ENCODE peak calls at places on chromosomes 6 and 20, in five cellular contexts. One of them, this sample, is unnamed.

GRCh38 chr20:47095690-47096089 is 201.0 kb downstream of the EYA2 start:
- DNase-seq in fibroblast of mammary gland: no peak
- DNase-seq in cardiac muscle cell: no peak
- DNase-seq in naive thymus-derived CD4-positive, alpha-beta T cell: no peak
- DNase-seq in AG04450: no peak
- DNase-seq in this sample: no peak

GRCh38 chr6:25061289-25061945 is 125.7 kb upstream of the RIPOR2 start:
- DNase-seq in cardiac muscle cell: no peak
- DNase-seq in naive thymus-derived CD4-positive, alpha-beta T cell: no peak
- DNase-seq in AG04450: no peak
- DNase-seq in fibroblast of mammary gland: peak; percentile 61
- DNase-seq in this sample: no peak

GRCh38 chr6:44128020-44128917 is 915 bp downstream of the TMEM63B start:
- DNase-seq in fibroblast of mammary gland: peak; percentile 10
- DNase-seq in naive thymus-derived CD4-positive, alpha-beta T cell: peak; percentile 24
- DNase-seq in AG04450: no peak
- DNase-seq in cardiac muscle cell: peak; percentile 44
- DNase-seq in this sample: no peak

GRCh38 chr6:225121-225721 is 67.1 kb upstream of the DUSP22 start:
- DNase-seq in cardiac muscle cell: no peak
- DNase-seq in AG04450: no peak
- DNase-seq in naive thymus-derived CD4-positive, alpha-beta T cell: no peak
- DNase-seq in fibroblast of mammary gland: no peak
- DNase-seq in this sample: no peak

GRCh38 chr6:125924169-125924568 is 32.4 kb upstream of the HINT3 start:
- DNase-seq in AG04450: no peak
- DNase-seq in fibroblast of mammary gland: no peak
- DNase-seq in naive thymus-derived CD4-positive, alpha-beta T cell: no peak
- DNase-seq in cardiac muscle cell: no peak
- DNase-seq in this sample: peak; percentile 47

GRCh38 chr6:105803439-105803838 is 282.7 kb upstream of the PRDM1 start:
- DNase-seq in cardiac muscle cell: no peak
- DNase-seq in fibroblast of mammary gland: no peak
- DNase-seq in AG04450: no peak
- DNase-seq in naive thymus-derived CD4-positive, alpha-beta T cell: no peak
- DNase-seq in this sample: no peak

GRCh38 chr6:145736854-145737181 is 1.5 kb upstream of the EPM2A start:
- DNase-seq in fibroblast of mammary gland: peak; percentile 35
- DNase-seq in AG04450: no peak
- DNase-seq in cardiac muscle cell: peak; percentile 61
- DNase-seq in naive thymus-derived CD4-positive, alpha-beta T cell: no peak
- DNase-seq in this sample: no peak

GRCh38 chr6:47435254-47435612 is 42.4 kb upstream of the CD2AP start:
- DNase-seq in cardiac muscle cell: no peak
- DNase-seq in naive thymus-derived CD4-positive, alpha-beta T cell: no peak
- DNase-seq in fibroblast of mammary gland: no peak
- DNase-seq in AG04450: no peak
- DNase-seq in this sample: no peak

GRCh38 chr20:12737497-12737896 is 271.3 kb upstream of the SPTLC3 start:
- DNase-seq in fibroblast of mammary gland: no peak
- DNase-seq in AG04450: no peak
- DNase-seq in naive thymus-derived CD4-positive, alpha-beta T cell: no peak
- DNase-seq in cardiac muscle cell: no peak
- DNase-seq in this sample: no peak

GRCh38 chr6:33443619-33444504 is 10.5 kb upstream of the ZBTB9 start:
- DNase-seq in naive thymus-derived CD4-positive, alpha-beta T cell: no peak
- DNase-seq in fibroblast of mammary gland: no peak
- DNase-seq in AG04450: no peak
- DNase-seq in cardiac muscle cell: no peak
- DNase-seq in this sample: no peak

GRCh38 chr6:51028271-51028670 is 209.6 kb downstream of the TFAP2B start:
- DNase-seq in AG04450: no peak
- DNase-seq in naive thymus-derived CD4-positive, alpha-beta T cell: no peak
- DNase-seq in cardiac muscle cell: no peak
- DNase-seq in fibroblast of mammary gland: peak; percentile 8
- DNase-seq in this sample: no peak

GRCh38 chr6:3209114-3210023 is 18.1 kb downstream of the TUBB2B start:
- DNase-seq in naive thymus-derived CD4-positive, alpha-beta T cell: no peak
- DNase-seq in AG04450: peak; percentile 68
- DNase-seq in cardiac muscle cell: peak; percentile 93
- DNase-seq in fibroblast of mammary gland: peak; percentile 98
- DNase-seq in this sample: no peak

GRCh38 chr20:2342243-2342642 is 38.5 kb upstream of the TGM6 start:
- DNase-seq in AG04450: no peak
- DNase-seq in fibroblast of mammary gland: no peak
- DNase-seq in naive thymus-derived CD4-positive, alpha-beta T cell: no peak
- DNase-seq in cardiac muscle cell: no peak
- DNase-seq in this sample: no peak

GRCh38 chr20:17684077-17684888 is 2.2 kb upstream of the RRBP1 start:
- DNase-seq in fibroblast of mammary gland: no peak
- DNase-seq in naive thymus-derived CD4-positive, alpha-beta T cell: no peak
- DNase-seq in AG04450: no peak
- DNase-seq in cardiac muscle cell: no peak
- DNase-seq in this sample: no peak

GRCh38 chr20:309306-309840 is 12.0 kb downstream of the ZCCHC3 start:
- DNase-seq in AG04450: no peak
- DNase-seq in cardiac muscle cell: peak; percentile 53
- DNase-seq in fibroblast of mammary gland: peak; percentile 50
- DNase-seq in naive thymus-derived CD4-positive, alpha-beta T cell: no peak
- DNase-seq in this sample: no peak

DNA sequence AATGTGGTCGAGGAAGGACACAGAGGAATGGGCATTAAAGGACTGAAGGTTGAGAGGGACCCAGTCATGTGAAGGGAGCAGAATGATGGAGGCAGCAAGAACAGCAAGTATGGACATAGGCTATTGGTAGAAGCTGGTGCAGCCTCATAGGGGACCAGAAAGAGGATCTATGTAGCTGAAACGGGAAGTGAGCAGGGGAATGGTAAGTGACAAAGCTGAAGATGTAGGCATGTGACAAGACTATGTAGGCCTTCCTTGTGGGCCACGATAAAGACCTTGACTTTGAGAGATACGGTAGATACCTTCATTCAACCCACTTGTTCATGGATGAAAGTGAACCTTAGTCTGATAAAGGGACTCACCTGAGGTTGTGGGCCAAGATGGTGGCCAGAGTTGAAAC is 3.5 kb downstream of the CTNNBL1 start:
- DNase-seq in naive thymus-derived CD4-positive, alpha-beta T cell: no peak
- DNase-seq in AG04450: no peak
- DNase-seq in cardiac muscle cell: no peak
- DNase-seq in fibroblast of mammary gland: no peak
- DNase-seq in this sample: no peak
- H3K4me3 ChIP-seq in naive thymus-derived CD4-positive, alpha-beta T cell: no peak overlapping the region
- H3K4me3 ChIP-seq in AG04450: no peak overlapping the region
- H3K4me3 ChIP-seq in cardiac muscle cell: no peak overlapping the region
- H3K4me3 ChIP-seq in fibroblast of mammary gland: no peak overlapping the region
- H3K4me3 ChIP-seq in this sample: no peak overlapping the region

GRCh38 chr6:40717411-40718057 is 130.4 kb upstream of the LRFN2 start:
- DNase-seq in fibroblast of mammary gland: no peak
- DNase-seq in cardiac muscle cell: no peak
- DNase-seq in AG04450: no peak
- DNase-seq in naive thymus-derived CD4-positive, alpha-beta T cell: no peak
- DNase-seq in this sample: no peak

GRCh38 chr6:40714576-40715500 is 127.7 kb upstream of the LRFN2 start:
- DNase-seq in cardiac muscle cell: no peak
- DNase-seq in AG04450: no peak
- DNase-seq in fibroblast of mammary gland: no peak
- DNase-seq in naive thymus-derived CD4-positive, alpha-beta T cell: no peak
- DNase-seq in this sample: no peak

GRCh38 chr6:40714143-40714542 is 127.0 kb upstream of the LRFN2 start:
- DNase-seq in naive thymus-derived CD4-positive, alpha-beta T cell: no peak
- DNase-seq in cardiac muscle cell: no peak
- DNase-seq in AG04450: no peak
- DNase-seq in fibroblast of mammary gland: no peak
- DNase-seq in this sample: no peak

GRCh38 chr6:40713002-40713719 is 126.0 kb upstream of the LRFN2 start:
- DNase-seq in AG04450: no peak
- DNase-seq in naive thymus-derived CD4-positive, alpha-beta T cell: no peak
- DNase-seq in cardiac muscle cell: no peak
- DNase-seq in fibroblast of mammary gland: no peak
- DNase-seq in this sample: no peak

GRCh38 chr6:40715501-40716403 is 128.6 kb upstream of the LRFN2 start:
- DNase-seq in AG04450: no peak
- DNase-seq in naive thymus-derived CD4-positive, alpha-beta T cell: no peak
- DNase-seq in fibroblast of mammary gland: no peak
- DNase-seq in cardiac muscle cell: no peak
- DNase-seq in this sample: peak; percentile 83
- H3K4me3 ChIP-seq in AG04450: no peak overlapping the region
- H3K4me3 ChIP-seq in naive thymus-derived CD4-positive, alpha-beta T cell: no peak overlapping the region
- H3K4me3 ChIP-seq in fibroblast of mammary gland: no peak overlapping the region
- H3K4me3 ChIP-seq in cardiac muscle cell: no peak overlapping the region
- H3K4me3 ChIP-seq in this sample: no peak overlapping the region

GRCh38 chr6:34656378-34657036 is 40.1 kb downstream of the ILRUN start:
- DNase-seq in naive thymus-derived CD4-positive, alpha-beta T cell: no peak
- DNase-seq in fibroblast of mammary gland: peak; percentile 92
- DNase-seq in AG04450: peak; percentile 61
- DNase-seq in cardiac muscle cell: peak; percentile 57
- DNase-seq in this sample: peak; percentile 42
- H3K4me3 ChIP-seq in naive thymus-derived CD4-positive, alpha-beta T cell: peak overlapping the region; percentile 55
- H3K4me3 ChIP-seq in fibroblast of mammary gland: peak overlapping the region; percentile 60
- H3K4me3 ChIP-seq in AG04450: peak overlapping the region; percentile 59
- H3K4me3 ChIP-seq in cardiac muscle cell: no peak overlapping the region
- H3K4me3 ChIP-seq in this sample: peak overlapping the region; percentile 39

GRCh38 chr6:154511735-154512097 is 1.2 kb upstream of the CNKSR3 start:
- DNase-seq in naive thymus-derived CD4-positive, alpha-beta T cell: no peak
- DNase-seq in AG04450: no peak
- DNase-seq in fibroblast of mammary gland: peak; percentile 8
- DNase-seq in cardiac muscle cell: no peak
- DNase-seq in this sample: no peak

GRCh38 chr6:154514481-154514880 is 4.0 kb upstream of the CNKSR3 start:
- DNase-seq in fibroblast of mammary gland: no peak
- DNase-seq in naive thymus-derived CD4-positive, alpha-beta T cell: no peak
- DNase-seq in cardiac muscle cell: no peak
- DNase-seq in AG04450: no peak
- DNase-seq in this sample: no peak

GRCh38 chr6:154513601-154514320 is 3.3 kb upstream of the CNKSR3 start:
- DNase-seq in AG04450: no peak
- DNase-seq in naive thymus-derived CD4-positive, alpha-beta T cell: no peak
- DNase-seq in fibroblast of mammary gland: no peak
- DNase-seq in cardiac muscle cell: no peak
- DNase-seq in this sample: no peak

GRCh38 chr6:154510144-154510905 is at the start of gene CNKSR3:
- DNase-seq in AG04450: peak; percentile 93
- DNase-seq in naive thymus-derived CD4-positive, alpha-beta T cell: no peak
- DNase-seq in cardiac muscle cell: peak; percentile 97
- DNase-seq in fibroblast of mammary gland: peak; percentile 91
- DNase-seq in this sample: peak; percentile 16

DNA sequence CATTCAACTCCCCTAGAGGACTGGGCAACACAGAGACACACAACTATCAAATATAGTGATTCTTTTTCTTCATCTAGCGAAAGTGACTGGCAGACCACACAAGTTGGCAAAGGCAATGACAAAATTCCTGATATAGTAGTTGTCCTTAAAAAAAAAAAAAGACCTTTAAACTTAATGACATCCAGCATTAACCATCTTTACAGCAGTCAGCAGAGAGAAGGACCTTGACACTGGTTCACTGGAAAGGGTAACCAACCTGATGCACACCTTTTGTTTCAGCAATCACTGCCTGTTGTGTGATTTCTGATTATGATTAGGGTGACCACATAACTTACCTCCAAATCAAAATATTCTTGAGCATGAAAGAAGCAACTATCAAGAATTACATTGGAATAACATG is 1.7 kb upstream of the CNKSR3 start:
- DNase-seq in fibroblast of mammary gland: no peak
- DNase-seq in naive thymus-derived CD4-positive, alpha-beta T cell: no peak
- DNase-seq in cardiac muscle cell: no peak
- DNase-seq in AG04450: no peak
- DNase-seq in this sample: no peak
- H3K4me3 ChIP-seq in fibroblast of mammary gland: no peak overlapping the region
- H3K4me3 ChIP-seq in naive thymus-derived CD4-positive, alpha-beta T cell: no peak overlapping the region
- H3K4me3 ChIP-seq in cardiac muscle cell: no peak overlapping the region
- H3K4me3 ChIP-seq in AG04450: no peak overlapping the region
- H3K4me3 ChIP-seq in this sample: no peak overlapping the region

DNA sequence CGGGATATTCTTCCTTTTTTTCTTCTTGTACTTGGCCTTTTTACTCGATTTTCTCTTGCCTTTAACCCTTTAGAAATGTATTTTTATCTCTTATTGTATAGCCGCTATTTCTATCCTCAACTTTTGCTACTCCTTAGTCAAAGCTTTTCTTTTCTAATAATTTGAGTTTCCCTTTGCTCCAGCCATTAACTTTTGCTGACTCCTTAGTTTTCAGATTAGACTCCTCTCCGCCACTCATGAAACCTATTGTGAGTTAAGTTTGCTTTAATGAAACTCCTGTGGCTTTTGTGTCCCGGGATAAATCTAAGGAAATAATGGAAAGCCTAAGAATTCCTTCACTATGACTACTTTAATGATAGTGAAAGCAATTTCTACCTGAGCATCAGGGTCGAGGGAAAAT is 590.3 kb upstream of the CITED2 start:
- DNase-seq in fibroblast of mammary gland: no peak
- DNase-seq in cardiac muscle cell: no peak
- DNase-seq in AG04450: no peak
- DNase-seq in naive thymus-derived CD4-positive, alpha-beta T cell: no peak
- DNase-seq in this sample: no peak
- H3K4me3 ChIP-seq in fibroblast of mammary gland: no peak overlapping the region
- H3K4me3 ChIP-seq in cardiac muscle cell: no peak overlapping the region
- H3K4me3 ChIP-seq in AG04450: no peak overlapping the region
- H3K4me3 ChIP-seq in naive thymus-derived CD4-positive, alpha-beta T cell: no peak overlapping the region
- H3K4me3 ChIP-seq in this sample: no peak overlapping the region

This sample was measured in Jurkat, Clone E6-1.